ENCODE peak calls at places on chromosomes 1 and 21, in five cellular contexts. R is fibroblast of lung; W is K562; V is endodermal cell; B is CD8-positive, alpha-beta T cell. C is an unnamed sample.

GRCh38 chr1:55065649-55066048 is 26.3 kb downstream of the PCSK9 start:
- DNase-seq in V (no peak), R (no peak), B (no peak), W (no peak), C (no peak)

GRCh38 chr1:9942939-9943807 is at the start of the genes LZIC and NMNAT1:
- DNase-seq in R (peak; percentile 95), B (peak; percentile 94), V (peak; percentile 97), W (peak; percentile 98), C (peak; percentile 80)

GRCh38 chr1:101460709-101461108 is 223.9 kb downstream of the S1PR1 start:
- DNase-seq in V (no peak), W (no peak), R (no peak), B (no peak), C (no peak)

GRCh38 chr1:204853446-204853845 is 17.2 kb upstream of the NFASC start:
- DNase-seq in B (no peak), V (no peak), W (no peak), R (no peak), C (no peak)

GRCh38 chr1:201584510-201584991 is 45.6 kb downstream of the NAV1 start:
- DNase-seq in W (no peak), V (no peak), B (no peak), R (peak; percentile 85), C (no peak)

GRCh38 chr1:25954371-25954938 is 43.4 kb downstream of the PAFAH2 start:
- DNase-seq in W (no peak), V (no peak), B (no peak), R (no peak), C (no peak)

GRCh38 chr1:229408458-229409037 is 25.3 kb downstream of the ACTA1 start:
- DNase-seq in B (no peak), V (peak; percentile 84), W (no peak), R (no peak), C (no peak)

GRCh38 chr21:28444567-28444966 is 548.1 kb downstream of the LTN1 start:
- DNase-seq in B (no peak), R (peak; percentile 6), W (no peak), V (no peak), C (no peak)

GRCh38 chr1:94490556-94490955 is 51.0 kb downstream of the F3 start:
- DNase-seq in R (no peak), B (no peak), V (no peak), W (no peak), C (no peak)

GRCh38 chr1:246681822-246682221 is 42.4 kb upstream of the SCCPDH start:
- DNase-seq in R (no peak), B (no peak), W (no peak), V (no peak), C (no peak)

GRCh38 chr1:145963218-145964019 is 956 bp downstream of the ANKRD34A start:
- DNase-seq in R (peak; percentile 80), W (no peak), V (no peak), B (peak; percentile 45), C (no peak)
- H3K4me1 ChIP-seq in R (peaks cover 29% of the 10 kb centered on the region), W (peaks cover 36% of the 10 kb centered on the region), V (peaks cover 3% of the 10 kb centered on the region), B (peaks cover 41% of the 10 kb centered on the region), C (peaks cover 55% of the 10 kb centered on the region)

GRCh38 chr1:2213576-2214505 is 14.3 kb upstream of the SKI start:
- DNase-seq in B (no peak), V (peak; percentile 75), W (no peak), R (peak; percentile 89), C (no peak)
- H3K4me1 ChIP-seq in B (peaks cover 13% of the 10 kb centered on the region), V (peaks cover 10% of the 10 kb centered on the region), W (peaks cover 68% of the 10 kb centered on the region), R (peaks cover 23% of the 10 kb centered on the region), C (peaks cover 15% of the 10 kb centered on the region)

DNA sequence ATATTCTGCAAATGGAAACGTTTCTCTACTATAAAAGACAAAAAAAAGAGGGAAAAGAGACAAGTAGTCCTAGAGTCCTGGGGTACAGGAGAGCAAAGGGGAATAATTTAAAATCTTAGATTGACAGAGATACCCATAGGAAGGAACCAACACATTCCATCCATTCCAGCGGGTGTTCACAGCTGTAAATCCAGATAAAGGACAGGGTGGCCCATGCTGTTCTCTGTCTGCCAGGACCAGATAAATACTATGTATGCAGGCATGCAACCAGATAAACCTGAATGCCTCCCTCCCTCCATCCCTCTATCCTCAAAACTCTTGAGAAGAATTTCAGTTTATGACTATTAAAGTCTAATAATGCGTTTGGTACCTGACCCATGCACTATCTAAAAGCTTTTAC is 131.8 kb downstream of the PTPN14 start:
- DNase-seq in B (no peak), V (peak; percentile 71), R (no peak), W (peak; percentile 77), C (no peak)
- H3K4me1 ChIP-seq in B (no peaks in the 10 kb centered on the region), V (peaks cover 19% of the 10 kb centered on the region), R (peaks cover 20% of the 10 kb centered on the region), W (no peaks in the 10 kb centered on the region), C (no peaks in the 10 kb centered on the region)

DNA sequence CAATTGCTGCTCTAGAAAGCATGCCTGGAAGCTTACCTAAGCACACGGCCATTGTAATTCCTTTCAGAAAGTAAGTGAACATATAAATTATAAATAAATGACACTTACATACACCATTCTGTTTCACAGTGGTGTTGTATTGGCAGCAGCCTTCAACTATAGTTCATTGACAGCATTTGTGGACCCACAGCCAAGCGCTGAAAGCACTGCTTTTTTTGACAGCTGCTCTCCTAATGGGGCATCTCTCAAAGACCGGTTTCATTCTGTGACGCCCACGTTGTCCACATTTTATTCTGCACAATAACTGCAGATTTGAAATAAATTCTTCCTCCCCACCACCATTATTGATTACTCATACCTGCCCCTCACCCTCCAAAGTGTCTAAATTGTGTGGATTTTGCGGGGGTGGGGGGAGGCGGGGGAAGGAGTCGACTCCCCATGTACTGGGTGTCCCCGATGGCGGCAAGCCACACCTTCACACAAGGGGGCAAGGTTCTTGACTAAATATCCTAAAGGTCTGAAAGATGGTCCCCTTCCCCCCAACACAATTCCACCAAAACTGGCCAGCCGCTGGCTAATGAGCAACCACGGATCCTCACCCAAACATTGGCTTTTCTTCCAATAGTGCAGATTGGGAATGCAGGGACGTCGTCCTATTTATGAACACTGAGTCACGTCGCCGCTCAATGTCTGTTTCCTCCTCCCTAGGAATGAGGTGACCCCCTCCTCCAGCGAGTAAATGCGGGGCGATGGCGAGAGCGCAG is 1.1 kb downstream of the RCAN1 start:
- DNase-seq in B (no peak), R (peak; percentile 25), V (no peak), W (no peak), C (peak; percentile 48)
- H3K4me1 ChIP-seq in B (peaks cover 13% of the 10 kb centered on the region), R (no peaks in the 10 kb centered on the region), V (peaks cover 6% of the 10 kb centered on the region), W (peaks cover 13% of the 10 kb centered on the region), C (peaks cover 14% of the 10 kb centered on the region)

DNA sequence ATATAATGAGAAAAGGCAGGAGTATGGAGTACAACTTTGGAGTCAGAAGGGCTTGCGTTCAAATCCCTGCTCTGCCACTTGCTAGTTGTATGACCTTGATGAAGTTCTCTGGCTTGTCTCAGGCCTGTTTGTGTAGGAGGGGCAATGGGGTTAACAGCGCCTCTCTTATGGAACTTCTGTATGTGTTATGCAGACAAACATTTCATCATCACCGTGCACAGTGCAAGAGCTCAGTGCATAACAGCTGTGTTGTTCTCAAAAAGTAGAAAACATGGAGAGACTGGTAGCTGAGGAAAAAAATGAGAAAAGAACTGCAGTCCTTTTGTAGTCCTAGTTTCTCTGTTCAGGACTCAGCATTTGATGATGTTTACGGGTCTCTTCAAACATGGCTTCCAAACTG is 10.4 kb upstream of the ZNF648 start:
- DNase-seq in V (no peak), R (no peak), W (no peak), B (no peak), C (no peak)
- H3K4me1 ChIP-seq in V (no peaks in the 10 kb centered on the region), R (no peaks in the 10 kb centered on the region), W (peaks cover 2% of the 10 kb centered on the region), B (no peaks in the 10 kb centered on the region), C (no peaks in the 10 kb centered on the region)

C was measured in CD8-positive, alpha-beta memory T cell.